ENCODE peak calls at places on chromosomes 7 and 10, in five cellular contexts. One of them, this sample, is unnamed.

GRCh38 chr7:21948887-21949469 is 3.3 kb upstream of the CDCA7L start:
- DNase-seq in EH: no peak
- DNase-seq in AG08396: no peak
- DNase-seq in stimulated activated CD8-positive, alpha-beta memory T cell treated with anti-CD3 and anti-CD28 coated beads, Interleukin-7, amount 100 ng/mL, for 24 hours: no peak
- DNase-seq in mucosa of descending colon: no peak
- DNase-seq in this sample: no peak

GRCh38 chr10:113273877-113274829 is 278.7 kb upstream of the HABP2 start:
- DNase-seq in EH: peak
- DNase-seq in AG08396: no peak
- DNase-seq in stimulated activated CD8-positive, alpha-beta memory T cell treated with anti-CD3 and anti-CD28 coated beads, Interleukin-7, amount 100 ng/mL, for 24 hours: no peak
- DNase-seq in mucosa of descending colon: peak
- DNase-seq in this sample: no peak

GRCh38 chr10:130045091-130045652 is 65.5 kb downstream of the C10orf143 start:
- DNase-seq in EH: peak
- DNase-seq in AG08396: peak
- DNase-seq in stimulated activated CD8-positive, alpha-beta memory T cell treated with anti-CD3 and anti-CD28 coated beads, Interleukin-7, amount 100 ng/mL, for 24 hours: no peak
- DNase-seq in mucosa of descending colon: no peak
- DNase-seq in this sample: no peak

GRCh38 chr7:55545496-55545895 is 26.8 kb downstream of the VOPP1 start:
- DNase-seq in EH: peak
- DNase-seq in AG08396: peak
- DNase-seq in stimulated activated CD8-positive, alpha-beta memory T cell treated with anti-CD3 and anti-CD28 coated beads, Interleukin-7, amount 100 ng/mL, for 24 hours: no peak
- DNase-seq in mucosa of descending colon: no peak
- DNase-seq in this sample: no peak

GRCh38 chr10:6062101-6062771 is at the start of gene IL2RA:
- DNase-seq in EH: no peak
- DNase-seq in AG08396: no peak
- DNase-seq in stimulated activated CD8-positive, alpha-beta memory T cell treated with anti-CD3 and anti-CD28 coated beads, Interleukin-7, amount 100 ng/mL, for 24 hours: peak
- DNase-seq in mucosa of descending colon: peak
- DNase-seq in this sample: no peak

GRCh38 chr7:115145512-115145911 is 223.6 kb downstream of the MDFIC start:
- DNase-seq in EH: peak
- DNase-seq in AG08396: peak
- DNase-seq in stimulated activated CD8-positive, alpha-beta memory T cell treated with anti-CD3 and anti-CD28 coated beads, Interleukin-7, amount 100 ng/mL, for 24 hours: no peak
- DNase-seq in mucosa of descending colon: no peak
- DNase-seq in this sample: no peak

GRCh38 chr10:71066600-71066999 is 145.8 kb upstream of the UNC5B start:
- DNase-seq in EH: no peak
- DNase-seq in AG08396: no peak
- DNase-seq in stimulated activated CD8-positive, alpha-beta memory T cell treated with anti-CD3 and anti-CD28 coated beads, Interleukin-7, amount 100 ng/mL, for 24 hours: no peak
- DNase-seq in mucosa of descending colon: no peak
- DNase-seq in this sample: no peak

GRCh38 chr10:133614830-133615580 is 11.6 kb downstream of the FRG2B start:
- DNase-seq in EH: no peak
- DNase-seq in AG08396: no peak
- DNase-seq in stimulated activated CD8-positive, alpha-beta memory T cell treated with anti-CD3 and anti-CD28 coated beads, Interleukin-7, amount 100 ng/mL, for 24 hours: no peak
- DNase-seq in mucosa of descending colon: peak
- DNase-seq in this sample: no peak

GRCh38 chr7:16396766-16397496 is 24.4 kb downstream of the CRPPA start:
- DNase-seq in EH: no peak
- DNase-seq in AG08396: no peak
- DNase-seq in stimulated activated CD8-positive, alpha-beta memory T cell treated with anti-CD3 and anti-CD28 coated beads, Interleukin-7, amount 100 ng/mL, for 24 hours: no peak
- DNase-seq in mucosa of descending colon: no peak
- DNase-seq in this sample: no peak

GRCh38 chr10:72066318-72067284 is 21.8 kb downstream of the SPOCK2 start:
- DNase-seq in EH: peak
- DNase-seq in AG08396: no peak
- DNase-seq in stimulated activated CD8-positive, alpha-beta memory T cell treated with anti-CD3 and anti-CD28 coated beads, Interleukin-7, amount 100 ng/mL, for 24 hours: no peak
- DNase-seq in mucosa of descending colon: no peak
- DNase-seq in this sample: no peak

GRCh38 chr10:178208-178607 is 43.0 kb downstream of the ZMYND11 start:
- DNase-seq in EH: peak
- DNase-seq in AG08396: peak
- DNase-seq in stimulated activated CD8-positive, alpha-beta memory T cell treated with anti-CD3 and anti-CD28 coated beads, Interleukin-7, amount 100 ng/mL, for 24 hours: no peak
- DNase-seq in mucosa of descending colon: no peak
- DNase-seq in this sample: peak

GRCh38 chr10:86899128-86899527 is 58.3 kb downstream of the MMRN2 start:
- DNase-seq in EH: no peak
- DNase-seq in AG08396: no peak
- DNase-seq in stimulated activated CD8-positive, alpha-beta memory T cell treated with anti-CD3 and anti-CD28 coated beads, Interleukin-7, amount 100 ng/mL, for 24 hours: no peak
- DNase-seq in mucosa of descending colon: no peak
- DNase-seq in this sample: no peak

GRCh38 chr10:3467052-3467906 is 294.7 kb upstream of the PITRM1 start:
- DNase-seq in EH: peak
- DNase-seq in AG08396: peak
- DNase-seq in stimulated activated CD8-positive, alpha-beta memory T cell treated with anti-CD3 and anti-CD28 coated beads, Interleukin-7, amount 100 ng/mL, for 24 hours: no peak
- DNase-seq in mucosa of descending colon: peak
- DNase-seq in this sample: peak

GRCh38 chr7:1455241-1455939 is 3.9 kb downstream of the MICALL2 start:
- DNase-seq in EH: no peak
- DNase-seq in AG08396: no peak
- DNase-seq in stimulated activated CD8-positive, alpha-beta memory T cell treated with anti-CD3 and anti-CD28 coated beads, Interleukin-7, amount 100 ng/mL, for 24 hours: no peak
- DNase-seq in mucosa of descending colon: peak
- DNase-seq in this sample: no peak

GRCh38 chr10:88467835-88468485 is 115.2 kb downstream of the RNLS start:
- DNase-seq in EH: peak
- DNase-seq in AG08396: no peak
- DNase-seq in stimulated activated CD8-positive, alpha-beta memory T cell treated with anti-CD3 and anti-CD28 coated beads, Interleukin-7, amount 100 ng/mL, for 24 hours: no peak
- DNase-seq in mucosa of descending colon: no peak
- DNase-seq in this sample: no peak

GRCh38 chr7:157017149-157017548 is 6.7 kb upstream of the MNX1 start:
- DNase-seq in EH: no peak
- DNase-seq in AG08396: no peak
- DNase-seq in stimulated activated CD8-positive, alpha-beta memory T cell treated with anti-CD3 and anti-CD28 coated beads, Interleukin-7, amount 100 ng/mL, for 24 hours: no peak
- DNase-seq in mucosa of descending colon: no peak
- DNase-seq in this sample: no peak

GRCh38 chr10:80252296-80252887 is 37.1 kb downstream of the MAT1A start:
- DNase-seq in EH: no peak
- DNase-seq in AG08396: peak
- DNase-seq in stimulated activated CD8-positive, alpha-beta memory T cell treated with anti-CD3 and anti-CD28 coated beads, Interleukin-7, amount 100 ng/mL, for 24 hours: no peak
- DNase-seq in mucosa of descending colon: no peak
- DNase-seq in this sample: no peak

GRCh38 chr7:105982388-105982787 is 19.3 kb downstream of the CDHR3 start:
- DNase-seq in EH: no peak
- DNase-seq in AG08396: no peak
- DNase-seq in stimulated activated CD8-positive, alpha-beta memory T cell treated with anti-CD3 and anti-CD28 coated beads, Interleukin-7, amount 100 ng/mL, for 24 hours: no peak
- DNase-seq in mucosa of descending colon: no peak
- DNase-seq in this sample: no peak

GRCh38 chr10:73898730-73899400 is 12.1 kb upstream of the PLAU start:
- DNase-seq in EH: peak
- DNase-seq in AG08396: no peak
- DNase-seq in stimulated activated CD8-positive, alpha-beta memory T cell treated with anti-CD3 and anti-CD28 coated beads, Interleukin-7, amount 100 ng/mL, for 24 hours: no peak
- DNase-seq in mucosa of descending colon: no peak
- DNase-seq in this sample: no peak

GRCh38 chr10:93357680-93358079 is 124.5 kb downstream of the MYOF start:
- DNase-seq in EH: peak
- DNase-seq in AG08396: no peak
- DNase-seq in stimulated activated CD8-positive, alpha-beta memory T cell treated with anti-CD3 and anti-CD28 coated beads, Interleukin-7, amount 100 ng/mL, for 24 hours: no peak
- DNase-seq in mucosa of descending colon: peak
- DNase-seq in this sample: no peak

GRCh38 chr10:45452743-45453452 is 78.9 kb downstream of the ALOX5 start:
- DNase-seq in EH: no peak
- DNase-seq in AG08396: no peak
- DNase-seq in stimulated activated CD8-positive, alpha-beta memory T cell treated with anti-CD3 and anti-CD28 coated beads, Interleukin-7, amount 100 ng/mL, for 24 hours: no peak
- DNase-seq in mucosa of descending colon: no peak
- DNase-seq in this sample: no peak

GRCh38 chr7:141572175-141572574 is 21.0 kb downstream of the AGK start:
- DNase-seq in EH: no peak
- DNase-seq in AG08396: no peak
- DNase-seq in stimulated activated CD8-positive, alpha-beta memory T cell treated with anti-CD3 and anti-CD28 coated beads, Interleukin-7, amount 100 ng/mL, for 24 hours: no peak
- DNase-seq in mucosa of descending colon: no peak
- DNase-seq in this sample: no peak

This sample was measured in HTR-8/SVneo.